ENCODE peak calls at places on chromosome X, in nine cellular contexts. G is A549, F is heart left ventricle, E is body of pancreas, N is right lobe of liver, W is HCT116, O is upper lobe of left lung, D is HepG2, I is GM12878. M is an unnamed sample.

GRCh38 chrX:127702527-127702926 is 349.7 kb downstream of the ACTRT1 start:
- ATAC-seq in G (no peak), F (no peak), E (no peak), N (no peak), W (no peak), O (no peak), D (no peak), I (no peak), M (no peak)

GRCh38 chrX:153435845-153436244 is 10.0 kb downstream of the TREX2 start:
- ATAC-seq in G (no peak), F (no peak), E (no peak), N (no peak), W (no peak), O (no peak), D (no peak), I (no peak), M (no peak)

GRCh38 chrX:11758400-11759171 is 549 bp downstream of the MSL3 start:
- ATAC-seq in G (peak), F (peak), E (peak), N (peak), W (peak), O (peak), D (peak), I (peak), M (peak)

GRCh38 chrX:22325091-22325490 is 52.4 kb downstream of the CBLL2 start:
- ATAC-seq in G (no peak), F (no peak), E (no peak), N (no peak), W (no peak), O (no peak), D (no peak), I (no peak), M (no peak)

GRCh38 chrX:18360867-18361266 is 6.4 kb upstream of the SCML2 start:
- ATAC-seq in G (peak), F (no peak), E (no peak), N (no peak), W (no peak), O (no peak), D (peak), I (no peak), M (no peak)

GRCh38 chrX:3550160-3550765 is 163.2 kb downstream of the PRKX start:
- ATAC-seq in G (peak), F (no peak), E (peak), N (no peak), W (no peak), O (no peak), D (no peak), I (no peak), M (no peak)

GRCh38 chrX:150063673-150064072 is 125.4 kb upstream of the EOLA2 start:
- ATAC-seq in G (no peak), F (no peak), E (no peak), N (peak), W (no peak), O (peak), D (no peak), I (no peak), M (no peak)

GRCh38 chrX:150757371-150757770 is 64.2 kb downstream of the MTMR1 start:
- ATAC-seq in G (no peak), F (no peak), E (no peak), N (no peak), W (no peak), O (no peak), D (no peak), I (no peak), M (no peak)

GRCh38 chrX:120690941-120691340 is 61.1 kb upstream of the C1GALT1C1 start:
- ATAC-seq in G (no peak), F (no peak), E (no peak), N (no peak), W (no peak), O (no peak), D (no peak), I (no peak), M (no peak)

GRCh38 chrX:106263817-106264216 is 95.7 kb downstream of the PWWP3B start:
- ATAC-seq in G (no peak), F (no peak), E (no peak), N (no peak), W (no peak), O (no peak), D (no peak), I (no peak), M (no peak)

GRCh38 chrX:18026171-18026570 is 165.1 kb upstream of the RAI2 start:
- ATAC-seq in G (no peak), F (no peak), E (no peak), N (no peak), W (no peak), O (no peak), D (no peak), I (no peak), M (no peak)

GRCh38 chrX:123884809-123885408 is 25.1 kb downstream of the XIAP start:
- ATAC-seq in G (peak), F (no peak), E (peak), N (peak), W (peak), O (no peak), D (no peak), I (peak), M (no peak)

GRCh38 chrX:7025471-7025870 is 122.0 kb upstream of the STS start:
- ATAC-seq in G (no peak), F (no peak), E (no peak), N (no peak), W (no peak), O (no peak), D (no peak), I (no peak), M (no peak)

GRCh38 chrX:69285401-69285871 is 120.2 kb upstream of the PJA1 start:
- ATAC-seq in G (no peak), F (peak), E (no peak), N (peak), W (no peak), O (peak), D (no peak), I (no peak), M (peak)

GRCh38 chrX:150508461-150509367 is 59.7 kb upstream of the MTM1 start:
- ATAC-seq in G (no peak), F (peak), E (peak), N (peak), W (no peak), O (peak), D (peak), I (no peak), M (peak)

GRCh38 chrX:9312922-9313867 is 151.7 kb upstream of the TBL1X start:
- ATAC-seq in G (peak), F (no peak), E (no peak), N (peak), W (peak), O (no peak), D (peak), I (peak), M (no peak)

GRCh38 chrX:10749113-10749512 is 128.7 kb upstream of the MID1 start:
- ATAC-seq in G (no peak), F (no peak), E (no peak), N (no peak), W (no peak), O (peak), D (no peak), I (no peak), M (peak)

GRCh38 chrX:69605521-69605920 is 10.4 kb upstream of the EDA start:
- ATAC-seq in G (no peak), F (no peak), E (no peak), N (no peak), W (no peak), O (no peak), D (no peak), I (no peak), M (no peak)

GRCh38 chrX:103727115-103727514 is 16.4 kb downstream of the TMEM31 start:
- ATAC-seq in G (no peak), F (no peak), E (no peak), N (no peak), W (no peak), O (no peak), D (no peak), I (no peak), M (no peak)

GRCh38 chrX:116010939-116011338 is 159.6 kb upstream of the AGTR2 start:
- ATAC-seq in G (no peak), F (no peak), E (no peak), N (no peak), W (no peak), O (no peak), D (no peak), I (peak), M (no peak)

GRCh38 chrX:7926914-7927258 is 327 bp downstream of the PNPLA4 start:
- ATAC-seq in G (peak), F (no peak), E (no peak), N (peak), W (no peak), O (peak), D (no peak), I (peak), M (no peak)

GRCh38 chrX:16188687-16189086 is 21.4 kb downstream of the MAGEB17 start:
- ATAC-seq in G (no peak), F (no peak), E (no peak), N (no peak), W (no peak), O (no peak), D (no peak), I (no peak), M (no peak)

GRCh38 chrX:101206471-101206870 is 13.1 kb upstream of the DRP2 start:
- ATAC-seq in G (peak), F (no peak), E (no peak), N (peak), W (peak), O (peak), D (peak), I (peak), M (no peak)

GRCh38 chrX:63884821-63885790 is 100.1 kb upstream of the ARHGEF9 start:
- ATAC-seq in G (no peak), F (no peak), E (no peak), N (no peak), W (no peak), O (no peak), D (no peak), I (no peak), M (no peak)

GRCh38 chrX:120380699-120381098 is 18.8 kb downstream of the ATP1B4 start:
- ATAC-seq in G (peak), F (no peak), E (no peak), N (peak), W (peak), O (no peak), D (no peak), I (peak), M (no peak)

GRCh38 chrX:70087857-70088256 is 25.6 kb downstream of the OTUD6A start:
- ATAC-seq in G (no peak), F (no peak), E (no peak), N (no peak), W (no peak), O (no peak), D (no peak), I (no peak), M (no peak)

GRCh38 chrX:65685112-65685511 is 17.7 kb downstream of the MSN start:
- ATAC-seq in G (no peak), F (no peak), E (no peak), N (no peak), W (no peak), O (no peak), D (no peak), I (no peak), M (no peak)

GRCh38 chrX:7115557-7115956 is 32.0 kb upstream of the STS start:
- ATAC-seq in G (no peak), F (peak), E (no peak), N (no peak), W (no peak), O (no peak), D (no peak), I (peak), M (no peak)

GRCh38 chrX:125295337-125295736 is 24.3 kb upstream of the TEX13C start:
- ATAC-seq in G (no peak), F (no peak), E (no peak), N (peak), W (no peak), O (no peak), D (no peak), I (peak), M (no peak)

GRCh38 chrX:110407910-110408545 is 49.4 kb downstream of the RTL9 start:
- ATAC-seq in G (peak), F (no peak), E (peak), N (peak), W (peak), O (peak), D (peak), I (peak), M (peak)

GRCh38 chrX:39730671-39731389 is 366.9 kb downstream of the BCOR start:
- ATAC-seq in G (peak), F (peak), E (peak), N (peak), W (peak), O (peak), D (peak), I (peak), M (peak)

GRCh38 chrX:64204701-64205440 is 637 bp downstream of the AMER1 start:
- ATAC-seq in G (peak), F (no peak), E (peak), N (peak), W (peak), O (peak), D (peak), I (peak), M (peak)

GRCh38 chrX:11267311-11267910 is 25.8 kb upstream of the AMELX start:
- ATAC-seq in G (no peak), F (no peak), E (no peak), N (no peak), W (no peak), O (no peak), D (no peak), I (no peak), M (peak)

GRCh38 chrX:111555559-111555958 is 44.1 kb downstream of the SERTM2 start:
- ATAC-seq in G (no peak), F (no peak), E (no peak), N (no peak), W (no peak), O (no peak), D (no peak), I (no peak), M (no peak)

GRCh38 chrX:2703991-2704369 is 12.9 kb downstream of the CD99 start:
- ATAC-seq in G (no peak), F (peak), E (no peak), N (no peak), W (no peak), O (peak), D (no peak), I (no peak), M (peak)

GRCh38 chrX:2898861-2899512 is 30.2 kb downstream of the ARSD start:
- ATAC-seq in G (no peak), F (no peak), E (peak), N (no peak), W (no peak), O (no peak), D (peak), I (no peak), M (no peak)

GRCh38 chrX:42289492-42290385 is 366.4 kb upstream of the CASK start:
- ATAC-seq in G (no peak), F (no peak), E (no peak), N (no peak), W (no peak), O (no peak), D (no peak), I (no peak), M (no peak)

DNA sequence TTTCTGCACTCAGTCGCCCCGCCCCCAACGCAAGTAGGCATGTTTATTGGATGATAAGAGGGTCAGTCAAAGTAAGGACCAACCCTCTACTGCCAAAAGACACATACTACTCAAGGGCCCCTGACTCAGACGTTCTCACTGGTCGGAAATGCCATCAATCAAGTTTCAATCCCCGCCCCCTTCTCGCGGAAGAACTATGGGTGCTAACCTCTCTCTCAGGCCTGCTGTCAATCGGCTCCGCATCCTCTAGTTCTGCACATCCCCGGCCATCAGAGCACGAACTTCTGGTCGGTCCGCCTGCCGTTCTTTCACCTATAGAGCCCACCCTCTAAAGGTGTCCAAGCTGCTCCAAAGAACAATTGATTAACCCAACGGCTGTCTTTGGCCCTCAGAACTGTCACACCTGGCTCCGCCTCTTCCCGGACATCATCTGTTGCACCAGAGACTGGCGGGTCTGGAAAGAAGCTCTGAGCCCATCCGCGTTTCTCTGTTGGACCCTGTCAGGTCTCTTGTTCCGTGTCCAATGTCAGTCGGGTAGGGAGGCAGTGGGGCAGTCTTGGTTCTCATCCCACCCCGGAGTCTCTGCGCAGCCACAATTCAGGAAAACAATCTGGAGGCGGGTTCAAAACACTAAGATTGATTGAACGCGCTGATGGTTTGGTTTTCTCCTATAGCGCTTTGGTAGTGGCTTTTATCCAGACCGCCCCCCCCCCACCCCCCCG is 15.2 kb downstream of the NDUFB11 start:
- ATAC-seq in G (peak), F (peak), E (peak), N (peak), W (peak), O (peak), D (peak), I (peak), M (peak)
- TF ChIP-seq POLR2A in G (peak), F (no peak), E (no peak), N (peak), W (no peak), O (no peak), D (peak), I (peak), M (no peak)

GRCh38 chrX:93420090-93420489 is 253.3 kb downstream of the NAP1L3 start:
- ATAC-seq in G (no peak), F (no peak), E (peak), N (no peak), W (no peak), O (no peak), D (no peak), I (no peak), M (no peak)
- TF ChIP-seq POLR2A in G (no peak), F (no peak), E (no peak), N (no peak), W (no peak), O (no peak), D (no peak), I (no peak), M (no peak)

GRCh38 chrX:154459843-154460242 is 1.8 kb downstream of the PLXNA3 start:
- ATAC-seq in G (no peak), F (no peak), E (no peak), N (no peak), W (no peak), O (no peak), D (no peak), I (no peak), M (no peak)

GRCh38 chrX:154460326-154460725 is 2.2 kb downstream of the PLXNA3 start:
- ATAC-seq in G (no peak), F (no peak), E (no peak), N (no peak), W (no peak), O (no peak), D (no peak), I (no peak), M (no peak)

GRCh38 chrX:154458954-154459829 is 1.1 kb downstream of the PLXNA3 start:
- ATAC-seq in G (peak), F (peak), E (peak), N (peak), W (peak), O (peak), D (peak), I (peak), M (peak)

GRCh38 chrX:154457491-154458115 is 478 bp upstream of the PLXNA3 start:
- ATAC-seq in G (peak), F (no peak), E (peak), N (peak), W (peak), O (peak), D (peak), I (peak), M (peak)

GRCh38 chrX:154458116-154458953 is at the start of gene PLXNA3:
- ATAC-seq in G (peak), F (peak), E (peak), N (peak), W (peak), O (peak), D (peak), I (peak), M (peak)
- TF ChIP-seq POLR2A in G (peak), F (peak), E (peak), N (peak), W (peak), O (no peak), D (no peak), I (peak), M (peak)

DNA sequence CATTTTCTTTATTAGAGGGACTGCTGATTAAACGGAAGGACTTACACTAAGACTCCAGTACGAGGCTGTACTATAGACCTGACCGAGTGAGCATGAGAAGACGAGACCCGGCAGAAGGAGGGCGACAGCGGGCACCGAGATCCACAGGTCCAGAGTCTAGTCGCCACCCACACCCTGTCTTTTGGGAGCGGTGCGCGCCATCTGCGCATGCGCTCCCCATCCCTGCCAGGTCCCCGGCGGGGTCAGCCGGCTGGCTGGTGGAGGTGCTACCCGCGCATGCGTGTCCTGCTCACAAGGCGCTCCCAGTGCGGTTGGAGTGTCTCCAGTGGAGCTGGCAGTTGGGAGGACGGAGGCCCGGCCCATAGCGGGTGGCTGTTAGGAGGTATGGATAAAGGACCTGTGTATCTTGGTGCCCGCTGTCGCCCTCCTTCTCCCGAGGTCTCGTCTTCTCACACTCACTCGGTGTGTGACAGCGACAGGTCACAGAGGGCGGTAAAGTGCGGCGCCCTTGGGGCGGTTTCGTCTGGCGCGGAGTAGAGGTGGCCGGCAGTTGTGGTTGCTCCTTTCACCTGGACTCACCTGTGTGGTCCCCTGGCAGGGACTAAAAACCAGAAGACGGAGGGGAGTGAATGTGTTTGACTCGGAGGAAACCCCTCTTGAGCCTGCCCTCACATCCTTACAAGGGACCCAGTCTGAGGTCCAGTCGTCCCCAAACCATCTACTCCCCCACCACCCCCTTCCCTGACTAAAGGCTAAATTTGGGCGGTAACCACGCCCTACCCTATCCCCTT is 7.6 kb upstream of the HSD17B10 start:
- ATAC-seq in G (peak), F (peak), E (peak), N (peak), W (peak), O (peak), D (peak), I (peak), M (peak)
- TF ChIP-seq POLR2A in G (peak), F (peak), E (no peak), N (peak), W (peak), O (no peak), D (no peak), I (peak), M (no peak)

GRCh38 chrX:68196939-68197791 is 236.1 kb downstream of the OPHN1 start:
- ATAC-seq in G (peak), F (no peak), E (peak), N (peak), W (peak), O (peak), D (peak), I (peak), M (peak)
- TF ChIP-seq POLR2A in G (no peak), F (no peak), E (no peak), N (no peak), W (no peak), O (no peak), D (no peak), I (no peak), M (no peak)

GRCh38 chrX:107714196-107714811 is 61.3 kb downstream of the TSC22D3 start:
- ATAC-seq in G (no peak), F (no peak), E (no peak), N (no peak), W (no peak), O (no peak), D (peak), I (peak), M (no peak)
- TF ChIP-seq POLR2A in G (no peak), F (no peak), E (no peak), N (no peak), W (no peak), O (no peak), D (no peak), I (no peak), M (peak)

GRCh38 chrX:136868283-136869055 is 12.1 kb downstream of the RBMX start:
- ATAC-seq in G (no peak), F (no peak), E (no peak), N (no peak), W (no peak), O (no peak), D (no peak), I (no peak), M (no peak)

GRCh38 chrX:136870064-136870463 is 10.5 kb downstream of the RBMX start:
- ATAC-seq in G (no peak), F (no peak), E (no peak), N (no peak), W (no peak), O (no peak), D (no peak), I (peak), M (no peak)

GRCh38 chrX:136867096-136867491 is 13.4 kb downstream of the RBMX start:
- ATAC-seq in G (peak), F (peak), E (peak), N (no peak), W (no peak), O (no peak), D (no peak), I (no peak), M (peak)

GRCh38 chrX:136867518-136867917 is 13.0 kb downstream of the RBMX start:
- ATAC-seq in G (peak), F (no peak), E (peak), N (no peak), W (no peak), O (no peak), D (no peak), I (no peak), M (no peak)

GRCh38 chrX:136872091-136872700 is 8.3 kb downstream of the RBMX start:
- ATAC-seq in G (no peak), F (no peak), E (no peak), N (no peak), W (no peak), O (no peak), D (no peak), I (no peak), M (no peak)
- TF ChIP-seq POLR2A in G (no peak), F (no peak), E (no peak), N (no peak), W (no peak), O (no peak), D (no peak), I (no peak), M (no peak)

GRCh38 chrX:46034868-46035267 is 510.4 kb downstream of the ZNF674 start:
- ATAC-seq in G (no peak), F (no peak), E (no peak), N (no peak), W (no peak), O (no peak), D (no peak), I (no peak), M (no peak)
- TF ChIP-seq POLR2A in G (no peak), F (no peak), E (no peak), N (no peak), W (no peak), O (no peak), D (no peak), I (no peak), M (no peak)